ENCODE peak calls at places on chromosomes 4 and X, in four cellular contexts. G, R, K and E are unnamed samples.

GRCh38 chr4:83716874-83717273 is 181.0 kb downstream of the GPAT3 start:
- DNase-seq in R (no peak), G (no peak), K (no peak), E (no peak)

GRCh38 chr4:13706130-13706529 is 78.6 kb upstream of the BOD1L1 start:
- DNase-seq in R (no peak), K (no peak), G (no peak), E (no peak)

GRCh38 chr4:151611960-151612359 is 148.8 kb downstream of the GATB start:
- DNase-seq in K (no peak), G (no peak), R (no peak), E (no peak)

GRCh38 chr4:89305712-89306437 is 1.7 kb downstream of the GPRIN3 start:
- DNase-seq in K (no peak), G (no peak), R (no peak), E (no peak)

GRCh38 chrX:16125520-16126149 is 2.3 kb downstream of the GRPR start:
- DNase-seq in K (no peak), R (no peak), G (no peak), E (no peak)

GRCh38 chr4:127975121-127975770 is 10.0 kb downstream of the ABHD18 start:
- DNase-seq in G (no peak), R (no peak), K (no peak), E (no peak)

GRCh38 chr4:10605746-10606482 is 78.7 kb downstream of the CLNK start:
- DNase-seq in G (no peak), K (no peak), R (no peak), E (no peak)

GRCh38 chrX:74421181-74422028 is at the start of gene SLC16A2:
- DNase-seq in R (no peak), K (peak), G (peak), E (no peak)

GRCh38 chr4:7204656-7205387 is 12.5 kb downstream of the SORCS2 start:
- DNase-seq in G (no peak), R (no peak), K (no peak), E (no peak)

GRCh38 chr4:122827258-122827887 is 742 bp downstream of the FGF2 start:
- DNase-seq in G (peak), R (no peak), K (peak), E (no peak)

GRCh38 chr4:52035190-52035589 is 2.9 kb downstream of the SGCB start:
- DNase-seq in R (no peak), K (no peak), G (no peak), E (no peak)

GRCh38 chrX:119399772-119400101 is 601 bp downstream of the SLC25A43 start:
- DNase-seq in K (no peak), G (no peak), R (no peak), E (no peak)

GRCh38 chr4:80386281-80386886 is 50.9 kb downstream of the CFAP299 start:
- DNase-seq in R (no peak), K (no peak), G (no peak), E (no peak)

GRCh38 chr4:98474408-98474844 is 184.0 kb downstream of the TSPAN5 start:
- DNase-seq in G (no peak), K (no peak), R (no peak), E (no peak)

GRCh38 chr4:156223985-156224384 is 270.3 kb upstream of the CTSO start:
- DNase-seq in K (no peak), G (no peak), R (no peak), E (no peak)

GRCh38 chrX:130915302-130915701 is 12.3 kb upstream of the ENOX2 start:
- DNase-seq in K (no peak), G (no peak), R (no peak), E (no peak)

GRCh38 chr4:41323186-41323585 is 66.5 kb downstream of the UCHL1 start:
- DNase-seq in K (no peak), G (no peak), R (no peak), E (no peak)

GRCh38 chrX:125203379-125203736 is 116.3 kb upstream of the TEX13C start:
- DNase-seq in K (no peak), G (peak), R (no peak), E (no peak)

GRCh38 chr4:29560452-29560851 is 1159.7 kb upstream of the PCDH7 start:
- DNase-seq in R (no peak), K (no peak), G (no peak), E (no peak)

GRCh38 chrX:78769933-78770332 is 22.4 kb downstream of the LPAR4 start:
- DNase-seq in G (no peak), K (no peak), R (no peak), E (no peak)

GRCh38 chrX:70254909-70255308 is 5.1 kb downstream of the P2RY4 start:
- DNase-seq in R (no peak), K (no peak), G (no peak), E (no peak)

GRCh38 chr4:103915224-103915869 is 195.6 kb upstream of the TACR3 start:
- DNase-seq in K (no peak), G (no peak), R (no peak), E (peak)

GRCh38 chr4:5009796-5010195 is 9.5 kb downstream of the CYTL1 start:
- DNase-seq in G (no peak), K (no peak), R (no peak), E (no peak)

GRCh38 chr4:24164054-24164453 is 274.2 kb upstream of the PPARGC1A start:
- DNase-seq in G (no peak), R (no peak), K (no peak), E (no peak)

GRCh38 chr4:40856836-40857362 is 107.1 kb downstream of the NSUN7 start:
- DNase-seq in G (peak), K (peak), R (peak), E (peak)

GRCh38 chr4:6768539-6768905 is 14.0 kb upstream of the KIAA0232 start:
- DNase-seq in G (no peak), K (no peak), R (no peak), E (no peak)

GRCh38 chr4:23888421-23889319 is 1.2 kb downstream of the PPARGC1A start:
- DNase-seq in R (no peak), G (no peak), K (no peak), E (peak)

GRCh38 chr4:140893939-140894338 is 137.8 kb upstream of the TBC1D9 start:
- DNase-seq in K (no peak), R (no peak), G (no peak), E (no peak)

GRCh38 chr4:139389102-139389501 is 64.8 kb upstream of the RAB33B start:
- DNase-seq in G (no peak), R (no peak), K (no peak), E (no peak)

GRCh38 chr4:115418997-115419396 is 305.6 kb upstream of the NDST4 start:
- DNase-seq in G (no peak), R (no peak), K (no peak), E (no peak)

GRCh38 chrX:120625366-120625765 is 4.5 kb downstream of the C1GALT1C1 start:
- DNase-seq in R (no peak), G (no peak), K (no peak), E (no peak)

GRCh38 chr4:110005461-110006056 is 92.9 kb downstream of the EGF start:
- DNase-seq in R (no peak), K (no peak), G (no peak), E (peak)

GRCh38 chrX:131081772-131082755 is 23.9 kb downstream of the ARHGAP36 start:
- DNase-seq in G (no peak), K (no peak), R (no peak), E (no peak)

GRCh38 chr4:140807491-140808257 is 51.5 kb upstream of the TBC1D9 start:
- DNase-seq in R (no peak), K (no peak), G (no peak), E (peak)

GRCh38 chr4:38673109-38673978 is 9.3 kb downstream of the KLF3 start:
- DNase-seq in G (no peak), R (no peak), K (no peak), E (no peak)

GRCh38 chr4:83011779-83012630 is 1.4 kb upstream of the LIN54 start:
- DNase-seq in R (no peak), K (peak), G (peak), E (peak)